ENCODE peak calls at places on chromosomes 4 and X, in eight cellular contexts. V is fibroblast of the aortic adventitia; E is choroid plexus epithelial cell; J is CD8-positive, alpha-beta T cell; A is CD4-positive, alpha-beta T cell; H is psoas muscle; R is dorsolateral prefrontal cortex; I is OCI-LY7. K is an unnamed sample.

GRCh38 chrX:31572396-31572795 is 500.6 kb upstream of the FTHL17 start:
- DNase-seq in H (no peak), J (no peak), A (no peak), R (no peak), E (no peak), V (peak), I (no peak), K (no peak)

GRCh38 chr4:53005808-53006207 is 143.7 kb downstream of the RASL11B start:
- DNase-seq in R (no peak), J (no peak), H (no peak), E (no peak), A (no peak), I (no peak), V (no peak), K (no peak)

GRCh38 chr4:10727140-10727880 is 42.7 kb upstream of the CLNK start:
- DNase-seq in E (peak), V (no peak), I (no peak), A (no peak), H (no peak), J (no peak), R (no peak), K (no peak)

GRCh38 chr4:106048250-106048931 is 153.1 kb downstream of the NPNT start:
- DNase-seq in E (peak), I (no peak), J (no peak), H (no peak), V (peak), A (no peak), R (no peak), K (no peak)

GRCh38 chr4:26331380-26331945 is 10.6 kb downstream of the RBPJ start:
- DNase-seq in A (no peak), H (no peak), I (no peak), E (no peak), J (no peak), V (no peak), R (no peak), K (no peak)

GRCh38 chrX:27583976-27584375 is 6.2 kb upstream of the DCAF8L2 start:
- DNase-seq in H (no peak), V (peak), I (no peak), E (peak), J (no peak), A (no peak), R (no peak), K (no peak)

GRCh38 chr4:33911951-33912350 is 2332.4 kb downstream of the ARAP2 start:
- DNase-seq in A (no peak), J (no peak), H (no peak), R (no peak), I (no peak), V (peak), E (no peak), K (no peak)

GRCh38 chr4:157779084-157779483 is 393.7 kb downstream of the GASK1B start:
- DNase-seq in V (no peak), R (no peak), H (no peak), A (no peak), I (no peak), E (no peak), J (no peak), K (no peak)

GRCh38 chr4:40055873-40056721 is 553 bp upstream of the N4BP2 start:
- DNase-seq in J (peak), E (peak), R (peak), V (peak), H (peak), I (peak), A (peak), K (peak)

GRCh38 chr4:143224255-143224654 is 39.5 kb downstream of the USP38 start:
- DNase-seq in A (no peak), E (no peak), V (peak), H (no peak), J (no peak), I (no peak), R (no peak), K (no peak)

GRCh38 chr4:177596035-177596434 is 153.8 kb upstream of the AGA start:
- DNase-seq in V (peak), I (no peak), A (no peak), R (no peak), H (peak), E (peak), J (no peak), K (peak)

GRCh38 chr4:54185871-54186270 is 43.2 kb upstream of the PDGFRA start:
- DNase-seq in J (no peak), V (no peak), R (no peak), A (no peak), I (no peak), E (no peak), H (no peak), K (no peak)

GRCh38 chr4:183078634-183079033 is 20.4 kb upstream of the WWC2 start:
- DNase-seq in R (no peak), J (no peak), H (no peak), V (no peak), E (no peak), I (no peak), A (no peak), K (no peak)

GRCh38 chr4:29927895-29928294 is 792.3 kb upstream of the PCDH7 start:
- DNase-seq in V (no peak), I (no peak), E (no peak), H (no peak), R (no peak), A (no peak), J (no peak), K (no peak)

GRCh38 chr4:98055800-98056501 is 87.3 kb downstream of the STPG2 start:
- DNase-seq in H (no peak), R (no peak), I (no peak), V (no peak), A (no peak), E (no peak), J (no peak), K (peak)

GRCh38 chrX:123860983-123861382 is 1.1 kb downstream of the XIAP start:
- DNase-seq in E (peak), V (peak), R (no peak), I (peak), H (no peak), J (no peak), A (no peak), K (no peak)

GRCh38 chr4:53717064-53717549 is 125.8 kb upstream of the LNX1 start:
- DNase-seq in J (no peak), V (no peak), I (no peak), E (peak), A (no peak), H (no peak), R (no peak), K (no peak)

GRCh38 chr4:187317799-187318198 is 594.1 kb upstream of the FAT1 start:
- DNase-seq in A (no peak), V (no peak), I (no peak), J (no peak), R (no peak), H (no peak), E (no peak), K (no peak)

GRCh38 chr4:24686866-24687672 is 102.7 kb upstream of the DHX15 start:
- DNase-seq in R (peak), A (no peak), I (peak), H (no peak), E (peak), V (no peak), J (no peak), K (no peak)
- TF ChIP-seq CTCF in R (peak), A (no peak), I (peak), H (peak), E (peak), V (peak), J (no peak), K (peak)

GRCh38 chr4:166091146-166091545 is 218.1 kb downstream of the TLL1 start:
- DNase-seq in H (no peak), I (no peak), A (no peak), R (no peak), V (no peak), E (peak), J (no peak), K (no peak)
- TF ChIP-seq CTCF in H (no peak), I (no peak), A (no peak), R (no peak), V (no peak), E (no peak), J (no peak), K (no peak)

GRCh38 chrX:63418211-63418610 is 67.1 kb upstream of the SPIN4 start:
- DNase-seq in I (no peak), H (no peak), J (no peak), V (no peak), A (no peak), R (no peak), E (no peak), K (no peak)

GRCh38 chrX:63426519-63426918 is 75.4 kb upstream of the SPIN4 start:
- DNase-seq in H (no peak), I (no peak), A (no peak), E (no peak), R (no peak), J (no peak), V (no peak), K (no peak)

GRCh38 chrX:63417649-63418048 is 66.5 kb upstream of the SPIN4 start:
- DNase-seq in V (no peak), A (no peak), R (no peak), E (no peak), I (no peak), J (no peak), H (no peak), K (no peak)

GRCh38 chrX:63424063-63424462 is 72.9 kb upstream of the SPIN4 start:
- DNase-seq in J (no peak), I (no peak), V (no peak), A (no peak), R (no peak), E (no peak), H (no peak), K (no peak)

GRCh38 chrX:63421411-63421810 is 70.3 kb upstream of the SPIN4 start:
- DNase-seq in V (no peak), I (no peak), H (no peak), J (no peak), E (no peak), R (no peak), A (no peak), K (no peak)
- TF ChIP-seq CTCF in V (no peak), I (peak), H (no peak), J (no peak), E (no peak), R (no peak), A (no peak), K (peak)

GRCh38 chrX:134294548-134294947 is 57.6 kb downstream of the CCDC160 start:
- DNase-seq in R (no peak), E (peak), J (no peak), V (peak), I (peak), A (no peak), H (no peak), K (no peak)
- TF ChIP-seq CTCF in R (peak), E (peak), J (no peak), V (peak), I (peak), A (no peak), H (no peak), K (peak)

DNA sequence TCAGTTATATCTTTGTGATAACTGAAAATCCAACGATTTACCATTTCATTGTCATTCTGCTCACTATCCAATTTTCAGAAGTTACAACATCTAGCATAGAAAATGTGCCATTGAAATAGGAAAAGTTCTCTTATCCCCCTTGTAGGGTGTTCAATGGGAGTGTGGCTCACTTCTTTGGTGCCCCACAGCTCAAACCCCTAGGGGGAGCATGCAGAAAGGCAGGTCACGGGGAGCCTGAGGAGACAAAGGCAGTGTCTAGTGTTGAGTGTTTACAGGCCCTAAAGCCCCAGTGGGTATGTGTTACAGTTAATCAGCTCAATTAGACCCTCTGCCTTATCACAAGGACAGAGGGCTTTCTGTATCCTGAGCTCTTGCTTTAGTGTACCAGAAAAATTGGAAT is 243.4 kb upstream of the GRID2 start:
- DNase-seq in V (no peak), A (no peak), I (no peak), J (no peak), E (no peak), R (no peak), H (no peak), K (no peak)
- TF ChIP-seq CTCF in V (no peak), A (no peak), I (no peak), J (no peak), E (no peak), R (no peak), H (no peak), K (no peak)

GRCh38 chr4:88758264-88758663 is 60.6 kb upstream of the NAP1L5 start:
- DNase-seq in E (no peak), R (no peak), H (no peak), V (no peak), J (no peak), A (no peak), I (no peak), K (no peak)

GRCh38 chr4:88757067-88757466 is 59.4 kb upstream of the NAP1L5 start:
- DNase-seq in E (no peak), A (no peak), I (no peak), R (no peak), J (no peak), H (no peak), V (peak), K (no peak)

GRCh38 chr4:88759039-88759631 is 61.5 kb upstream of the NAP1L5 start:
- DNase-seq in E (peak), H (no peak), V (peak), J (no peak), A (no peak), I (no peak), R (no peak), K (no peak)

GRCh38 chr4:88756149-88756548 is 58.5 kb upstream of the NAP1L5 start:
- DNase-seq in J (no peak), I (no peak), A (no peak), R (no peak), V (no peak), H (no peak), E (no peak), K (no peak)

DNA sequence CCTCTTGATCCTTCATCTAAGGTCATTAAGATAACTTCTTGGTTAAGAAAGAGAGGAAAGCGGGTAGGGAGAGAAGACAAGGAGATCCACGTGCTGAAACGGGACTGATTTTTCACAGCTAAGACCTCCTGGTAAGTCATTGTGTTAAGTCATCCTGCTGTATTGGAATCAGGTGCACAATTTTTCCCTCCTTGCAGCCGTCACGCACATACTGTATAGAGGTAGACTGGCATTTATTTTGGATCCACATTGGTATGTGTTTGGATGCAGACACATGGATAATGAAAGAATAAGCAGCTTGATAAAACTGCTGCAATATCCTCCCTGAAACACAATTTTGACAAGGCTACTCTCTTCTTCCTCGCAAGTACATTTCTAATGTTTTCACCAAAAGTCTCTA is 60.1 kb upstream of the NAP1L5 start:
- DNase-seq in V (no peak), J (no peak), A (no peak), H (no peak), R (no peak), E (no peak), I (no peak), K (no peak)
- TF ChIP-seq CTCF in V (no peak), J (no peak), A (no peak), H (no peak), R (no peak), E (no peak), I (no peak), K (no peak)

K was measured in chondrocyte.